ENCODE peak calls at places on chromosomes 5 and 9, in ten cellular contexts. T, O, W, S, X, C, V, Q, U and B are unnamed samples.
A peak's percentile ranks its signal among the peaks of the same experiment; 100 is the strongest.

GRCh38 chr9:22157271-22157670 is 148.2 kb upstream of the CDKN2B start:
- DNase-seq in O (peak; percentile 25), C (no peak), S (no peak), U (no peak), T (no peak), W (no peak), Q (no peak), X (no peak), V (no peak), B (no peak)

GRCh38 chr5:75054110-75054930 is 2.0 kb upstream of the GCNT4 start:
- DNase-seq in V (no peak), U (no peak), T (no peak), W (peak; percentile 72), C (no peak), O (peak; percentile 34), Q (peak; percentile 72), X (no peak), S (no peak), B (no peak)

GRCh38 chr5:73186976-73187375 is 14.0 kb downstream of the TMEM174 start:
- DNase-seq in W (no peak), Q (peak; percentile 61), T (no peak), S (no peak), U (no peak), X (no peak), O (peak; percentile 54), V (no peak), C (no peak), B (no peak)

GRCh38 chr5:10563132-10563939 is 534 bp upstream of the ANKRD33B start:
- DNase-seq in C (peak; percentile 48), U (no peak), W (peak; percentile 67), T (no peak), X (peak; percentile 70), S (peak; percentile 63), O (peak; percentile 45), Q (peak; percentile 75), V (peak; percentile 12), B (no peak)

GRCh38 chr9:20658677-20659473 is 25.2 kb upstream of the FOCAD start:
- DNase-seq in X (peak; percentile 47), V (no peak), Q (peak; percentile 47), W (peak; percentile 30), C (no peak), T (peak; percentile 48), U (no peak), S (peak; percentile 20), O (no peak), B (no peak)

GRCh38 chr9:122217640-122218039 is 11.1 kb downstream of the LHX6 start:
- DNase-seq in W (no peak), X (no peak), T (no peak), Q (no peak), U (no peak), S (peak; percentile 59), V (no peak), O (no peak), C (no peak), B (no peak)

GRCh38 chr9:110432253-110432652 is 94.6 kb upstream of the TXNDC8 start:
- DNase-seq in U (no peak), O (peak; percentile 71), S (no peak), C (no peak), Q (peak; percentile 89), X (no peak), W (no peak), T (no peak), V (peak; percentile 52), B (no peak)

GRCh38 chr9:75870450-75870849 is 20.0 kb upstream of the PCSK5 start:
- DNase-seq in T (no peak), Q (no peak), O (no peak), W (no peak), X (no peak), C (no peak), U (no peak), S (no peak), V (no peak), B (no peak)

GRCh38 chr5:157496847-157497246 is 36.8 kb downstream of the NIPAL4 start:
- DNase-seq in C (no peak), W (no peak), Q (no peak), O (no peak), S (no peak), U (no peak), X (no peak), V (no peak), T (no peak), B (no peak)

GRCh38 chr5:7897014-7897600 is 28.2 kb downstream of the MTRR start:
- DNase-seq in C (no peak), O (peak; percentile 52), W (peak; percentile 42), X (peak; percentile 44), S (peak; percentile 73), V (peak; percentile 40), Q (peak; percentile 65), U (no peak), T (peak; percentile 28), B (no peak)

GRCh38 chr9:124321935-124322334 is 64.2 kb downstream of the NEK6 start:
- DNase-seq in O (no peak), T (no peak), C (no peak), W (no peak), S (no peak), U (no peak), V (no peak), Q (no peak), X (no peak), B (no peak)

GRCh38 chr9:33781736-33782135 is 13.6 kb upstream of the PRSS3 start:
- DNase-seq in X (no peak), U (no peak), O (no peak), T (no peak), W (no peak), V (no peak), S (no peak), C (no peak), Q (no peak), B (no peak)

GRCh38 chr5:142657446-142657845 is 28.4 kb downstream of the FGF1 start:
- DNase-seq in V (no peak), Q (no peak), C (no peak), S (no peak), O (no peak), T (no peak), X (no peak), U (no peak), W (no peak), B (no peak)

GRCh38 chr9:137193771-137194170 is 5.3 kb downstream of the SSNA1 start:
- DNase-seq in Q (no peak), X (no peak), W (no peak), U (no peak), S (no peak), V (no peak), O (no peak), T (no peak), C (no peak), B (no peak)

GRCh38 chr9:33619666-33620404 is 95.8 kb downstream of the ANKRD18B start:
- DNase-seq in X (peak; percentile 71), T (no peak), V (peak; percentile 44), Q (peak; percentile 95), C (no peak), O (peak; percentile 97), S (peak; percentile 72), U (peak; percentile 52), W (no peak), B (peak; percentile 28)

GRCh38 chr9:86892576-86892975 is 54.7 kb downstream of the GAS1 start:
- DNase-seq in X (peak; percentile 41), V (no peak), O (peak; percentile 30), T (no peak), Q (no peak), U (no peak), S (no peak), W (no peak), C (no peak), B (no peak)
- H2AFZ ChIP-seq in X (peak overlapping the region; percentile 68), V (no peak overlapping the region), O (peak overlapping the region; percentile 4), T (no peak overlapping the region), Q (no peak overlapping the region), U (peak overlapping the region; percentile 77), S (no peak overlapping the region), W (no peak overlapping the region), C (no peak overlapping the region), B (no peak overlapping the region)

GRCh38 chr5:23445573-23445972 is 61.8 kb upstream of the PRDM9 start:
- DNase-seq in T (no peak), W (no peak), U (no peak), O (no peak), C (no peak), V (no peak), S (peak; percentile 27), Q (peak; percentile 6), X (peak; percentile 39), B (no peak)

GRCh38 chr5:23446436-23446835 is 61.0 kb upstream of the PRDM9 start:
- DNase-seq in U (no peak), T (no peak), O (no peak), Q (peak; percentile 19), S (peak; percentile 52), W (no peak), C (no peak), V (no peak), X (no peak), B (no peak)

GRCh38 chr5:23451156-23451555 is 56.3 kb upstream of the PRDM9 start:
- DNase-seq in S (peak; percentile 57), V (no peak), U (no peak), W (no peak), O (no peak), C (no peak), Q (no peak), T (no peak), X (peak; percentile 61), B (no peak)

GRCh38 chr5:23448627-23449026 is 58.8 kb upstream of the PRDM9 start:
- DNase-seq in S (no peak), C (no peak), T (no peak), O (no peak), W (no peak), X (no peak), Q (no peak), U (no peak), V (no peak), B (no peak)

DNA sequence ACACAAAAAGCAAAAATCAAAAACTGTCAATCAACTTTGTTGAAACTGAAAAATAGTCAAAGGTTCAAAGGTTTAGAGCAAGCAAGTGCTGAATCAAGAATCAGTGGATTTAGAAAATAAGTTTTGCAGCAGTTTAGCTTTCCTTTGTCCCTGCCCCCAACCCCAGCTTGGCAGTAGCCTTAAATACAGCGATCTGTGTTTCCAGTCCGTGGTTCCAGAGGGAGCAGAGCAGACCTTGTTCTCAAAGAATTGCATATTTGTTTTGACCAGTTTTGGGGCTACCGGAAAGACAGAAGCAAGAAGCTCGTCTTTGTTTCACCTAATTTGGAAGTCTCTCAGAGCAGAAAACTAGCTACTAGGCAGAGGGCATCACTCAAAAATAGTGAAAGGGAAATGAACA is 57.2 kb upstream of the PRDM9 start:
- DNase-seq in C (no peak), Q (no peak), W (no peak), U (no peak), O (no peak), X (no peak), S (no peak), T (no peak), V (no peak), B (no peak)
- H2AFZ ChIP-seq in C (no peak overlapping the region), Q (no peak overlapping the region), W (peak overlapping the region; percentile 60), U (no peak overlapping the region), O (no peak overlapping the region), X (peak overlapping the region; percentile 81), S (no peak overlapping the region), T (no peak overlapping the region), V (no peak overlapping the region), B (no peak overlapping the region)

GRCh38 chr9:15278839-15279238 is 28.2 kb downstream of the TTC39B start:
- DNase-seq in O (no peak), S (no peak), Q (no peak), C (no peak), T (no peak), U (no peak), V (no peak), W (no peak), X (no peak), B (no peak)
- H2AFZ ChIP-seq in O (no peak overlapping the region), S (no peak overlapping the region), Q (no peak overlapping the region), C (no peak overlapping the region), T (no peak overlapping the region), U (no peak overlapping the region), V (no peak overlapping the region), W (no peak overlapping the region), X (no peak overlapping the region), B (no peak overlapping the region)

GRCh38 chr5:92504346-92504745 is 1076.7 kb downstream of the NR2F1-AS1 start:
- DNase-seq in C (no peak), W (no peak), O (peak; percentile 5), V (no peak), X (peak; percentile 38), U (no peak), T (no peak), Q (no peak), S (peak; percentile 27), B (no peak)
- H2AFZ ChIP-seq in C (no peak overlapping the region), W (peak overlapping the region; percentile 23), O (no peak overlapping the region), V (no peak overlapping the region), X (no peak overlapping the region), U (no peak overlapping the region), T (peak overlapping the region; percentile 17), Q (peak overlapping the region; percentile 38), S (no peak overlapping the region), B (peak overlapping the region; percentile 93)